ENCODE peak calls at places on chromosomes 11 and 22, in four cellular contexts. One of them, this sample, is unnamed.

GRCh38 chr11:45859661-45860140 is 12.4 kb downstream of the CRY2 start:
- DNase-seq in lung: peak; percentile 93
- DNase-seq in tibial nerve: peak; percentile 80
- DNase-seq in SJSA1: no peak
- DNase-seq in this sample: peak; percentile 18

GRCh38 chr22:36238348-36239149 is 778 bp downstream of the APOL2 start:
- DNase-seq in SJSA1: peak; percentile 47
- DNase-seq in tibial nerve: peak; percentile 57
- DNase-seq in lung: no peak
- DNase-seq in this sample: peak; percentile 10

GRCh38 chr11:77402218-77402556 is 71.7 kb downstream of the PAK1 start:
- DNase-seq in lung: no peak
- DNase-seq in SJSA1: no peak
- DNase-seq in tibial nerve: no peak
- DNase-seq in this sample: no peak

GRCh38 chr11:18383388-18384156 is 10.8 kb upstream of the LDHA start:
- DNase-seq in SJSA1: peak; percentile 96
- DNase-seq in lung: peak; percentile 69
- DNase-seq in tibial nerve: peak; percentile 84
- DNase-seq in this sample: peak; percentile 84

GRCh38 chr22:31344369-31345330 is 1.5 kb downstream of the PATZ1 start:
- DNase-seq in SJSA1: no peak
- DNase-seq in tibial nerve: peak; percentile 51
- DNase-seq in lung: peak; percentile 39
- DNase-seq in this sample: no peak

GRCh38 chr22:39237276-39238123 is 7.3 kb downstream of the PDGFB start:
- DNase-seq in SJSA1: no peak
- DNase-seq in lung: peak; percentile 59
- DNase-seq in tibial nerve: no peak
- DNase-seq in this sample: no peak

GRCh38 chr11:85685820-85686459 is at the start of gene CCDC89:
- DNase-seq in SJSA1: no peak
- DNase-seq in lung: peak; percentile 52
- DNase-seq in tibial nerve: peak; percentile 70
- DNase-seq in this sample: peak; percentile 99

GRCh38 chr22:23211622-23212021 is 31.3 kb downstream of the BCR start:
- DNase-seq in tibial nerve: no peak
- DNase-seq in SJSA1: no peak
- DNase-seq in lung: no peak
- DNase-seq in this sample: no peak

GRCh38 chr11:57645716-57646085 is 4.0 kb downstream of the YPEL4 start:
- DNase-seq in lung: no peak
- DNase-seq in SJSA1: no peak
- DNase-seq in tibial nerve: no peak
- DNase-seq in this sample: no peak

GRCh38 chr22:37676691-37677627 is 1.5 kb downstream of the LGALS1 start:
- DNase-seq in tibial nerve: peak; percentile 85
- DNase-seq in lung: peak; percentile 88
- DNase-seq in SJSA1: peak; percentile 94
- DNase-seq in this sample: peak; percentile 90

GRCh38 chr22:24506802-24507438 is 11.8 kb downstream of the UPB1 start:
- DNase-seq in SJSA1: peak; percentile 66
- DNase-seq in tibial nerve: no peak
- DNase-seq in lung: peak; percentile 49
- DNase-seq in this sample: peak; percentile 26

GRCh38 chr11:393219-394033 is 583 bp upstream of the PKP3 start:
- DNase-seq in tibial nerve: no peak
- DNase-seq in SJSA1: peak; percentile 71
- DNase-seq in lung: no peak
- DNase-seq in this sample: peak; percentile 50

GRCh38 chr22:24040946-24041345 is 29.8 kb downstream of the CABIN1 start:
- DNase-seq in SJSA1: no peak
- DNase-seq in lung: no peak
- DNase-seq in tibial nerve: no peak
- DNase-seq in this sample: no peak

GRCh38 chr11:47850337-47850736 is 2.2 kb upstream of the NUP160 start:
- DNase-seq in tibial nerve: no peak
- DNase-seq in lung: no peak
- DNase-seq in SJSA1: no peak
- DNase-seq in this sample: no peak

GRCh38 chr11:111983187-111983986 is 41.8 kb upstream of the DLAT start:
- DNase-seq in SJSA1: peak; percentile 80
- DNase-seq in tibial nerve: no peak
- DNase-seq in lung: peak; percentile 60
- DNase-seq in this sample: peak; percentile 48

GRCh38 chr11:96748639-96749370 is 359.0 kb downstream of the JRKL start:
- DNase-seq in SJSA1: peak; percentile 67
- DNase-seq in lung: no peak
- DNase-seq in tibial nerve: no peak
- DNase-seq in this sample: no peak

GRCh38 chr11:66543263-66544107 is 2.4 kb downstream of the ZDHHC24 start:
- DNase-seq in SJSA1: no peak
- DNase-seq in tibial nerve: no peak
- DNase-seq in lung: no peak
- DNase-seq in this sample: no peak

GRCh38 chr11:70464509-70465361 is 66.4 kb downstream of the CTTN start:
- DNase-seq in tibial nerve: no peak
- DNase-seq in SJSA1: no peak
- DNase-seq in lung: no peak
- DNase-seq in this sample: no peak

GRCh38 chr22:41504397-41504796 is 35.5 kb downstream of the ACO2 start:
- DNase-seq in SJSA1: no peak
- DNase-seq in tibial nerve: no peak
- DNase-seq in lung: no peak
- DNase-seq in this sample: no peak
- H3K36me3 ChIP-seq in SJSA1: peaks cover 60% of the 10 kb centered on the region
- H3K36me3 ChIP-seq in tibial nerve: no peaks in the 10 kb centered on the region
- H3K36me3 ChIP-seq in lung: peaks cover 20% of the 10 kb centered on the region
- H3K36me3 ChIP-seq in this sample: peaks cover 4% of the 10 kb centered on the region

GRCh38 chr11:117159892-117160291 is 15.8 kb downstream of the PAFAH1B2 start:
- DNase-seq in SJSA1: no peak
- DNase-seq in lung: no peak
- DNase-seq in tibial nerve: no peak
- DNase-seq in this sample: no peak
- H3K36me3 ChIP-seq in SJSA1: peaks cover 29% of the 10 kb centered on the region
- H3K36me3 ChIP-seq in lung: peaks cover 37% of the 10 kb centered on the region
- H3K36me3 ChIP-seq in tibial nerve: peaks cover 12% of the 10 kb centered on the region
- H3K36me3 ChIP-seq in this sample: peaks cover 7% of the 10 kb centered on the region

DNA sequence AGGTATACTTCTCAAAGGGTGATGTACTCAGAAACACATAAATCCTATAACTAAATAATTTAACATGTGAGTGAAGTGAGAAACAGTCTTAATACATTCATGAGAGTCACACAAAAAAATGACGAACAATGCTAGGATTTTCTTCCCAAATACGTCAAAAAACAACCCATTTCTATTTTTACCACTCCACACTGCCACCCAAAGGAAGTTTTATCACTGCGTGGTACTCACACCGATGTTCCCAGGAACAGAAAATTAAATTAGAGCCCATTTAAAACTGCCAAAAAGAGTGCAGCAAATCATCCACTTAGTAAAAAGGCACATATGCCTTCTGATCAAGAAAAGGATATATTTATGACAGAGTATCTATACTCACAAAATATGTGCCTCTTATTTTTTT is 710.9 kb upstream of the FAT3 start:
- DNase-seq in lung: no peak
- DNase-seq in tibial nerve: no peak
- DNase-seq in SJSA1: no peak
- DNase-seq in this sample: no peak
- H3K36me3 ChIP-seq in lung: no peaks in the 10 kb centered on the region
- H3K36me3 ChIP-seq in tibial nerve: no peaks in the 10 kb centered on the region
- H3K36me3 ChIP-seq in SJSA1: no peaks in the 10 kb centered on the region
- H3K36me3 ChIP-seq in this sample: no peaks in the 10 kb centered on the region

DNA sequence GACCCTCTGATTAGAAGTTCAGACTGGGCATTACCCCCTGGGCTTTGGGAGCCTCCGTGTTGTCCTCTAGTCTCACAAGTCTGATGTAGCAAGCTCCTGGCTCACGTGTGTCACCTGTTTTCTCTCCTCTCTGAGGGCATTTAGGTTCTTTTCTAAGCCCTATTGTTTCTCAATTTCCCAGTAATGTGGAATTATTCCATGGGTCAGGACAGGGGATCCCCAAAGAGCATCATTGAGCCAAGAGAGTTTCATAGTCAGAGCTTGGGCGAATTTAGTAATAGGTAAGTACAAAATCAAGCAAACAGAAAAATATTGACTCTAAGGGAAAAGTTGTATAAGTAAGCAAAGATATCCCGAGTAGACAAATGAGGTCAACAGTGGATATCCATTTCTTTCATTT is 57.3 kb downstream of the PPP6R2 start:
- DNase-seq in SJSA1: no peak
- DNase-seq in lung: no peak
- DNase-seq in tibial nerve: no peak
- DNase-seq in this sample: no peak
- H3K36me3 ChIP-seq in SJSA1: peaks cover 18% of the 10 kb centered on the region
- H3K36me3 ChIP-seq in lung: no peaks in the 10 kb centered on the region
- H3K36me3 ChIP-seq in tibial nerve: no peaks in the 10 kb centered on the region
- H3K36me3 ChIP-seq in this sample: peaks cover 27% of the 10 kb centered on the region

GRCh38 chr11:15117751-15118150 is 3.0 kb downstream of the INSC start:
- DNase-seq in SJSA1: no peak
- DNase-seq in lung: no peak
- DNase-seq in tibial nerve: no peak
- DNase-seq in this sample: no peak

GRCh38 chr11:15114501-15115475 is at the start of gene INSC:
- DNase-seq in lung: no peak
- DNase-seq in tibial nerve: no peak
- DNase-seq in SJSA1: no peak
- DNase-seq in this sample: no peak

GRCh38 chr11:15113381-15113780 is 1.3 kb upstream of the INSC start:
- DNase-seq in lung: no peak
- DNase-seq in tibial nerve: no peak
- DNase-seq in SJSA1: no peak
- DNase-seq in this sample: peak; percentile 5

GRCh38 chr11:15118431-15118830 is 3.7 kb downstream of the INSC start:
- DNase-seq in tibial nerve: no peak
- DNase-seq in lung: no peak
- DNase-seq in SJSA1: no peak
- DNase-seq in this sample: no peak

GRCh38 chr11:15115686-15116085 is 963 bp downstream of the INSC start:
- DNase-seq in SJSA1: no peak
- DNase-seq in lung: no peak
- DNase-seq in tibial nerve: no peak
- DNase-seq in this sample: no peak
- H3K36me3 ChIP-seq in SJSA1: no peaks in the 10 kb centered on the region
- H3K36me3 ChIP-seq in lung: no peaks in the 10 kb centered on the region
- H3K36me3 ChIP-seq in tibial nerve: no peaks in the 10 kb centered on the region
- H3K36me3 ChIP-seq in this sample: no peaks in the 10 kb centered on the region

GRCh38 chr11:65210361-65210731 is 28.6 kb downstream of the CAPN1 start:
- DNase-seq in tibial nerve: no peak
- DNase-seq in lung: no peak
- DNase-seq in SJSA1: no peak
- DNase-seq in this sample: no peak

GRCh38 chr11:65209711-65210360 is 28.1 kb downstream of the CAPN1 start:
- DNase-seq in tibial nerve: no peak
- DNase-seq in SJSA1: no peak
- DNase-seq in lung: no peak
- DNase-seq in this sample: no peak

GRCh38 chr11:65210748-65211147 is 29.0 kb downstream of the CAPN1 start:
- DNase-seq in SJSA1: no peak
- DNase-seq in tibial nerve: no peak
- DNase-seq in lung: no peak
- DNase-seq in this sample: no peak

GRCh38 chr11:65207918-65208784 is 26.4 kb downstream of the CAPN1 start:
- DNase-seq in lung: peak; percentile 57
- DNase-seq in SJSA1: no peak
- DNase-seq in tibial nerve: no peak
- DNase-seq in this sample: no peak

GRCh38 chr11:65208785-65209710 is 27.3 kb downstream of the CAPN1 start:
- DNase-seq in tibial nerve: no peak
- DNase-seq in lung: no peak
- DNase-seq in SJSA1: no peak
- DNase-seq in this sample: no peak
- H3K36me3 ChIP-seq in tibial nerve: peaks cover 28% of the 10 kb centered on the region
- H3K36me3 ChIP-seq in lung: peaks cover 12% of the 10 kb centered on the region
- H3K36me3 ChIP-seq in SJSA1: peaks cover 84% of the 10 kb centered on the region
- H3K36me3 ChIP-seq in this sample: no peaks in the 10 kb centered on the region

GRCh38 chr22:20808844-20809243 is 34.9 kb downstream of the SERPIND1 start:
- DNase-seq in SJSA1: no peak
- DNase-seq in lung: no peak
- DNase-seq in tibial nerve: no peak
- DNase-seq in this sample: no peak

GRCh38 chr22:20807315-20807752 is 33.4 kb downstream of the SERPIND1 start:
- DNase-seq in SJSA1: peak; percentile 79
- DNase-seq in lung: no peak
- DNase-seq in tibial nerve: no peak
- DNase-seq in this sample: peak; percentile 36

GRCh38 chr22:20810645-20811044 is 36.7 kb downstream of the SERPIND1 start:
- DNase-seq in tibial nerve: no peak
- DNase-seq in lung: no peak
- DNase-seq in SJSA1: no peak
- DNase-seq in this sample: no peak

GRCh38 chr22:20811171-20811570 is 37.3 kb downstream of the SERPIND1 start:
- DNase-seq in lung: no peak
- DNase-seq in tibial nerve: no peak
- DNase-seq in SJSA1: no peak
- DNase-seq in this sample: no peak

DNA sequence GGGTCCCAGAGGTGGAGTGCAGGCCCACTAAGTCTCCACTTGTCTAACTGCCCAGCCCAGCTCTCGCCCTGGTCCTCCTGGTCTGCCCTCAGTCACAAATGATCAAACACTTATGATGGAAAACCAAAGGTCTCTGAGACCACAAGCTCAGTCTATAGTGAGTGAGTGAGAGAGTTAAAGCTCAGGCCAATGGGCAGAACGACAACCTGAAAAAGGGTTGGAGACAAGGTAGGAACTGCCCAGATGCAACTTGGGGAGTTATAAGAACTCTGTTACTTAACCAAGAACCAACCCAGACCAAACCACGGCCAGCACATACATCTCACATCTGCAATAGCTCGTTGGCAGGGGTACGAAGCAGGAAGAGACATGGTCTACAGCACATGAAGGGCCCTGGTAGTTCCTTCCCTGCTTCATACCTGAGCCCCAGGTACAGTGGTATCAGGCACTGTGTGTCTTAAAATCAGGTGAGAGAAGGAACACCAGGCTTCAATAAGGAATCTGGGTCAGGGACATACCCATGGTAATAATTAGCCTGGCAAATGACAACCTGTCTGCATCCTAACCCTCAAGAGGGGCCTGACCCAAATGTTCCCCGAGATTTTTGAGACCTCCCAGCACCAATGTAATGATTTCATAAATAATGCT is 35.7 kb downstream of the SERPIND1 start:
- DNase-seq in SJSA1: no peak
- DNase-seq in lung: no peak
- DNase-seq in tibial nerve: no peak
- DNase-seq in this sample: no peak
- H3K36me3 ChIP-seq in SJSA1: peaks cover 58% of the 10 kb centered on the region
- H3K36me3 ChIP-seq in lung: peaks cover 34% of the 10 kb centered on the region
- H3K36me3 ChIP-seq in tibial nerve: peaks cover 7% of the 10 kb centered on the region
- H3K36me3 ChIP-seq in this sample: peaks cover 34% of the 10 kb centered on the region

This sample was measured in SJCRH30.